ENCODE peak calls at places on chromosomes 2 and 18, in nine cellular contexts. O is left lung; L is stomach; X is fibroblast of pulmonary artery; N is HFFc6; P is AG04449; I is progenitor cell of endocrine pancreas; B is CD4-positive, alpha-beta T cell; Y is tibial nerve. E is an unnamed sample.

GRCh38 chr2:234682492-234683228 is 185.8 kb upstream of the ARL4C start:
- DNase-seq in Y (no peak), L (no peak), O (no peak), N (no peak), I (no peak), P (no peak), X (no peak), B (no peak), E (no peak)

GRCh38 chr2:217694296-217694695 is 308.5 kb downstream of the TNS1 start:
- DNase-seq in O (no peak), Y (no peak), X (no peak), L (no peak), I (no peak), N (peak), B (no peak), P (no peak), E (no peak)

GRCh38 chr2:20551231-20551944 is 99.5 kb downstream of the HS1BP3 start:
- DNase-seq in B (no peak), Y (no peak), I (no peak), N (no peak), P (no peak), O (peak), X (no peak), L (peak), E (no peak)

GRCh38 chr2:175169191-175169590 is 1.2 kb upstream of the ATF2 start:
- DNase-seq in P (no peak), L (no peak), Y (no peak), I (no peak), O (no peak), B (no peak), X (no peak), N (no peak), E (no peak)

GRCh38 chr2:56465491-56465890 is 281.7 kb downstream of the CCDC85A start:
- DNase-seq in O (no peak), P (no peak), I (no peak), X (peak), Y (no peak), N (peak), B (no peak), L (no peak), E (no peak)

GRCh38 chr2:159710601-159711180 is 1.6 kb upstream of the MARCHF7 start:
- DNase-seq in P (no peak), Y (no peak), O (no peak), B (no peak), L (no peak), X (peak), I (no peak), N (peak), E (no peak)

GRCh38 chr2:158712791-158713522 is 82.2 kb upstream of the DAPL1 start:
- DNase-seq in P (no peak), I (no peak), N (no peak), B (no peak), Y (no peak), X (no peak), L (no peak), O (no peak), E (no peak)

GRCh38 chr2:185219981-185220380 is 518.6 kb upstream of the FSIP2 start:
- DNase-seq in Y (no peak), P (no peak), X (peak), O (no peak), I (no peak), N (no peak), B (no peak), L (no peak), E (no peak)

GRCh38 chr18:55096261-55097026 is 137.2 kb upstream of the CCDC68 start:
- DNase-seq in I (no peak), L (no peak), B (no peak), Y (peak), P (peak), N (peak), X (peak), O (no peak), E (peak)

GRCh38 chr18:32310119-32310518 is 120.3 kb downstream of the MEP1B start:
- DNase-seq in O (no peak), N (no peak), X (peak), L (no peak), Y (no peak), B (no peak), P (no peak), I (no peak), E (no peak)

GRCh38 chr2:28269019-28269784 is 123.5 kb upstream of the FOSL2 start:
- DNase-seq in B (no peak), O (no peak), Y (no peak), N (peak), I (no peak), X (peak), P (no peak), L (peak), E (no peak)

GRCh38 chr2:205781244-205781643 is 98.9 kb downstream of the NRP2 start:
- DNase-seq in L (no peak), Y (no peak), P (no peak), O (no peak), N (no peak), B (no peak), I (no peak), X (no peak), E (no peak)

GRCh38 chr2:12213222-12213621 is 466.8 kb downstream of the LPIN1 start:
- DNase-seq in O (no peak), B (no peak), I (no peak), Y (no peak), P (no peak), L (no peak), N (no peak), X (no peak), E (no peak)

GRCh38 chr2:23287250-23287704 is 97.7 kb upstream of the KLHL29 start:
- DNase-seq in X (peak), Y (no peak), B (no peak), L (no peak), O (no peak), P (peak), I (no peak), N (peak), E (no peak)

GRCh38 chr2:157839822-157840221 is 36.3 kb downstream of the ACVR1 start:
- DNase-seq in P (no peak), X (no peak), I (no peak), Y (no peak), N (no peak), B (no peak), L (no peak), O (no peak), E (no peak)

DNA sequence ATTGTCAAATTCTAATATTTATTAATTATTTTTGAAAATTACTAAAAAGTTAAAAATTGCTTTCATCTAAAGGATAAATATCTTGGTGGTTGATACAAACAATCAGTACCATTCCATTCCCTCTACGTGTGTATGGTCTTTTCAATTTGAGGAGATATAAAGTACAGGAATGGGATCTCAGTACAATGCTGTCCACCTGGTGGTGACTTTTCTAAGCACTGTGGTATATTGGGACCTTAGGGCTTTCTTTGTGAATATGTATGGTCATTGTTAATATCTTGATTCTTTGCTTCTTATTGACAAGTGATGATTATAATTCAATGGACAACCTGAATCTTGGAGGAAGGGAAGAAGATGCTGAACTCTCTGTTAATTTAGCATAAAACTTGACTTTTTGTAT is 83.1 kb downstream of the NBEAL1 start:
- DNase-seq in N (no peak), O (no peak), L (no peak), X (peak), Y (no peak), B (no peak), P (no peak), I (no peak), E (no peak)
- TF ChIP-seq CTCF in N (peak), O (peak), L (peak), X (peak), Y (no peak), B (no peak), P (no peak), I (peak), E (no peak)

DNA sequence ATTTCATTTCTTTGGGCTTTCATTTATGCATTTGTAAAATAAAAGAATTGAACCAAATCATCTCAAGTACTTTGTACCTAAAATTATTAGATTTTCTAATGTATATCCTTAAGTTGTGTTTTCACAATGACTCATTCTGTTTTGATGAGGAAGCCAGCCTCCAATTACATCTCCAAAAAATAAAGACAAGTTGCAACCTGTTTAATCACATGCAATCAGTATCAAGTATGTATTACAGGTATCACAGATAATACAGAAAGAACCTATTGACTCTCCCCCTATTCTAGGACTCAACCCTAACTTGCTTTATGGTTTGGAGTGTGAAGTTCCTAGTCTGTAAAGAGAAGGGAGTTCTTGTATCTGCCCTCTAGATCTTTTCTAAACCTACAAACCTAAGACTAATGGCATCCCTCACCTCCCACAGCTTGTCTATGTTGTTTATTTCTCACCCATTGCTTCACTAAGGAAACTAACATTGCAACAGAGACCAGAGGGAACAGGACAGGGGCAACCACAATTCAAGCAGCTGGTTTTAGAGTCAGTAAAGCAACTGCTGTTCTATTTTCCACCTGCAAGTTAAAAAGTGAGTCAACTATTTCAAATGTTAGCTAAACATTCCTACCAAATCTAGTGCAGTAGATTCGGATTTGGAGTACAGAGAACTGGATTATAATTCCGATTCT is 141.1 kb upstream of the ETAA1 start:
- DNase-seq in N (peak), B (no peak), O (no peak), I (no peak), L (no peak), X (peak), P (peak), Y (no peak), E (no peak)
- TF ChIP-seq CTCF in N (no peak), B (no peak), O (no peak), I (no peak), L (no peak), X (no peak), P (no peak), Y (no peak), E (no peak)

GRCh38 chr2:8000861-8001260 is 681.0 kb upstream of the ID2 start:
- DNase-seq in L (no peak), N (no peak), P (no peak), O (no peak), Y (no peak), B (no peak), X (peak), I (no peak), E (no peak)
- TF ChIP-seq CTCF in L (no peak), N (peak), P (no peak), O (no peak), Y (no peak), B (no peak), X (peak), I (no peak), E (no peak)

GRCh38 chr2:151945186-151945585 is 117.0 kb upstream of the ARL5A start:
- DNase-seq in Y (no peak), X (no peak), B (no peak), L (no peak), O (no peak), N (no peak), I (no peak), P (no peak), E (no peak)

GRCh38 chr2:151946856-151947523 is 118.8 kb upstream of the ARL5A start:
- DNase-seq in N (no peak), L (no peak), P (no peak), I (peak), B (no peak), Y (peak), O (no peak), X (peak), E (peak)

GRCh38 chr2:151943461-151943860 is 115.2 kb upstream of the ARL5A start:
- DNase-seq in N (no peak), O (no peak), L (no peak), Y (no peak), P (no peak), X (no peak), I (no peak), B (no peak), E (no peak)

GRCh38 chr2:151945602-151946001 is 117.4 kb upstream of the ARL5A start:
- DNase-seq in B (no peak), P (no peak), L (no peak), X (no peak), Y (no peak), I (no peak), N (no peak), O (no peak), E (no peak)

GRCh38 chr2:151947524-151948165 is 119.4 kb upstream of the ARL5A start:
- DNase-seq in X (no peak), Y (no peak), I (no peak), L (peak), B (no peak), O (no peak), N (no peak), P (no peak), E (no peak)
- TF ChIP-seq CTCF in X (no peak), Y (no peak), I (no peak), L (no peak), B (no peak), O (no peak), N (peak), P (no peak), E (no peak)

GRCh38 chr2:6214471-6214870 is 522.3 kb downstream of the SOX11 start:
- DNase-seq in X (no peak), O (no peak), L (no peak), N (no peak), B (no peak), Y (no peak), P (no peak), I (no peak), E (no peak)
- TF ChIP-seq CTCF in X (no peak), O (no peak), L (no peak), N (no peak), B (no peak), Y (no peak), P (no peak), I (peak), E (no peak)

GRCh38 chr2:48070415-48070814 is 164.1 kb upstream of the FBXO11 start:
- DNase-seq in L (no peak), I (no peak), X (no peak), O (no peak), B (no peak), Y (no peak), P (no peak), N (no peak), E (no peak)

GRCh38 chr2:48072556-48072955 is 166.3 kb upstream of the FBXO11 start:
- DNase-seq in I (no peak), O (no peak), N (no peak), L (no peak), B (no peak), P (no peak), Y (no peak), X (no peak), E (no peak)
- TF ChIP-seq CTCF in I (no peak), O (no peak), N (no peak), L (no peak), B (no peak), P (no peak), Y (no peak), X (no peak), E (no peak)

E was measured in GM20000.